ENCODE peak calls at places on chromosomes 5 and 9, in five cellular contexts. O, P, X, B and Y are unnamed samples.

GRCh38 chr5:168612996-168613395 is 33.8 kb upstream of the PANK3 start:
- DNase-seq in O (no peak), P (no peak), X (no peak), B (no peak), Y (no peak)

GRCh38 chr9:120755827-120756434 is 37.3 kb downstream of the FBXW2 start:
- DNase-seq in O (peak; percentile 71), P (peak; percentile 62), X (peak; percentile 77), B (no peak), Y (peak; percentile 54)

GRCh38 chr5:171600736-171601265 is 181.4 kb downstream of the FGF18 start:
- DNase-seq in O (no peak), P (no peak), X (no peak), B (peak; percentile 32), Y (no peak)

GRCh38 chr5:54889826-54890225 is 95.6 kb downstream of the ESM1 start:
- DNase-seq in O (no peak), P (no peak), X (no peak), B (no peak), Y (no peak)

GRCh38 chr9:14661421-14662059 is 31.7 kb downstream of the ZDHHC21 start:
- DNase-seq in O (peak; percentile 22), P (no peak), X (peak; percentile 54), B (no peak), Y (no peak)

GRCh38 chr9:111271481-111272080 is 58.4 kb downstream of the OR2K2 start:
- DNase-seq in O (no peak), P (no peak), X (no peak), B (no peak), Y (no peak)

GRCh38 chr5:159911349-159911748 is 4.9 kb upstream of the ADRA1B start:
- DNase-seq in O (no peak), P (no peak), X (no peak), B (no peak), Y (no peak)

GRCh38 chr9:113599647-113600476 is 136.3 kb downstream of the RGS3 start:
- DNase-seq in O (peak; percentile 85), P (no peak), X (peak; percentile 68), B (no peak), Y (no peak)

GRCh38 chr9:126428524-126429175 is 102.0 kb downstream of the MVB12B start:
- DNase-seq in O (no peak), P (no peak), X (no peak), B (no peak), Y (no peak)

GRCh38 chr5:80034962-80035821 is at the start of gene THBS4:
- DNase-seq in O (peak; percentile 76), P (no peak), X (peak; percentile 71), B (no peak), Y (no peak)

GRCh38 chr9:101307524-101308213 is 77.1 kb downstream of the BAAT start:
- DNase-seq in O (no peak), P (no peak), X (no peak), B (no peak), Y (no peak)

GRCh38 chr5:172678902-172679301 is 37.8 kb downstream of the NEURL1B start:
- DNase-seq in O (no peak), P (no peak), X (no peak), B (peak; percentile 76), Y (no peak)

GRCh38 chr9:109039539-109039938 is 26.2 kb upstream of the CTNNAL1 start:
- DNase-seq in O (no peak), P (no peak), X (no peak), B (no peak), Y (no peak)

GRCh38 chr9:83403864-83404263 is 134.3 kb downstream of the FRMD3 start:
- DNase-seq in O (no peak), P (no peak), X (peak; percentile 22), B (no peak), Y (no peak)

GRCh38 chr5:160467555-160468418 is 46.1 kb downstream of the PTTG1 start:
- DNase-seq in O (peak; percentile 22), P (peak; percentile 63), X (peak; percentile 71), B (peak; percentile 51), Y (peak; percentile 49)

GRCh38 chr5:65760504-65761275 is 38.7 kb downstream of the NLN start:
- DNase-seq in O (no peak), P (peak; percentile 39), X (no peak), B (peak; percentile 66), Y (peak; percentile 48)
- TF ChIP-seq CTCF in O (no peak), P (peak; percentile 74), X (no peak), B (peak; percentile 36), Y (peak; percentile 81)

GRCh38 chr5:88661870-88662207 is 221.1 kb downstream of the MEF2C start:
- DNase-seq in O (no peak), P (no peak), X (no peak), B (no peak), Y (no peak)
- H3K27me3 ChIP-seq in O (peaks cover 97% of the 10 kb centered on the region), P (peaks cover 60% of the 10 kb centered on the region), X (peaks cover 89% of the 10 kb centered on the region), B (no peaks in the 10 kb centered on the region), Y (peaks cover 97% of the 10 kb centered on the region)

GRCh38 chr5:53302524-53302923 is 177.9 kb upstream of the FST start:
- DNase-seq in O (no peak), P (no peak), X (no peak), B (no peak), Y (no peak)
- H3K27ac ChIP-seq in O (no peak overlapping the region), P (no peak overlapping the region), X (no peak overlapping the region), B (no peak overlapping the region), Y (no peak overlapping the region)

DNA sequence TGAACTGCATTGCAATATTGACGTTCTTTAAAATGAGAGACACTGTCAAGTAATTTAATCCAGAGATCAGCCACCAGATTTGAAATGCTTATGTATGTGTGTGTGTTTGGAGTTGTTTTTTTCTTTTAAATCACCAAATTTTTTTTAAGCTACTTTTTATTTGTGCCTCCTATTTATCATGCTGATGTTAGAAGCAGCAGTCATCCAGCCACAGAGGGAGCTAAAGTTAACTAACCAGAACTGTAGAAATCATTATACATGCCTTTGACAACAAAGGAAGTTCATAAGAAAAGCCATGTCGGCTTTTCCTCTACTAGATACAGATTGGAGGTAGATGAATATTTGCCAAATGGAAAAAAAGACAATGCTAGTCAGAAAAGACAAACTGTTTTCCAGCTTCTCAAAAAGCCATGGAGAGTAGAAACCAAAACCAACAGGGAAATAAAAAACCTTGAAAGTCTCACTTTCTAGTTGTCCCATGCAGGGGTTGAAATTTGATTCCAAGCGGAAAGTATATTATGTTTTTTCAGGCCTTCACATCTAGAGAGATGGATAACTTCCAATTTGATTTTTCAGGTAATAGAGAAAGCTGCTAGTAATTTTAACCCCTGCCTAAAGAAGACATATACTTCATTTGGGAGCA is 4.5 kb downstream of the PURA start:
- DNase-seq in O (no peak), P (no peak), X (peak; percentile 47), B (no peak), Y (no peak)
- TF ChIP-seq CTCF in O (no peak), P (no peak), X (peak; percentile 26), B (no peak), Y (no peak)

GRCh38 chr5:176664886-176665285 is 17.6 kb downstream of the TSPAN17 start:
- DNase-seq in O (peak; percentile 83), P (no peak), X (peak; percentile 43), B (no peak), Y (no peak)

GRCh38 chr5:176664479-176664878 is 17.2 kb downstream of the TSPAN17 start:
- DNase-seq in O (no peak), P (no peak), X (peak; percentile 40), B (no peak), Y (no peak)

GRCh38 chr5:176667637-176668036 is 20.4 kb downstream of the TSPAN17 start:
- DNase-seq in O (no peak), P (no peak), X (peak; percentile 30), B (no peak), Y (no peak)

GRCh38 chr5:176663566-176663965 is 16.3 kb downstream of the TSPAN17 start:
- DNase-seq in O (no peak), P (no peak), X (no peak), B (no peak), Y (no peak)

DNA sequence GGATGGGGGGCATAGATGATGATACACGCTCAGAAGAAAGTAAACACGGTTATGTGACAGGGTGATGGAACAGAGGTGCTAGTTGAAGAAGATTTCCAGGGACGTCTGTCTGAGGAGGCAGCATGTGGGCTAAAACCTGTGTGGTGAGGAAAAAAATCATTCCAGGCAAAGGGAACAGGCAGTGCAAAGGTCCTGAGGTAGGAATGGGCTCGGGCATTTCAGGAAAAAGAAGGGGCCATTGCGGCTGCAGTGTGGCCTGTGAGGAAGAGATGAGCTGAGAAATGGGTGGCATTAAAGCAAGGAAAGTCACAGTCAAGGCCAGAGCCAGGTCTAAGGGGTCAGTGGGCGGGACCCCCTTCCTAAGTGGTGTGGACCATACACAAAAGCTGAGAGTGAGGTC is 18.2 kb downstream of the TSPAN17 start:
- DNase-seq in O (no peak), P (no peak), X (no peak), B (no peak), Y (no peak)
- H3K27me3 ChIP-seq in O (no peaks in the 10 kb centered on the region), P (no peaks in the 10 kb centered on the region), X (no peaks in the 10 kb centered on the region), B (no peaks in the 10 kb centered on the region), Y (no peaks in the 10 kb centered on the region)

DNA sequence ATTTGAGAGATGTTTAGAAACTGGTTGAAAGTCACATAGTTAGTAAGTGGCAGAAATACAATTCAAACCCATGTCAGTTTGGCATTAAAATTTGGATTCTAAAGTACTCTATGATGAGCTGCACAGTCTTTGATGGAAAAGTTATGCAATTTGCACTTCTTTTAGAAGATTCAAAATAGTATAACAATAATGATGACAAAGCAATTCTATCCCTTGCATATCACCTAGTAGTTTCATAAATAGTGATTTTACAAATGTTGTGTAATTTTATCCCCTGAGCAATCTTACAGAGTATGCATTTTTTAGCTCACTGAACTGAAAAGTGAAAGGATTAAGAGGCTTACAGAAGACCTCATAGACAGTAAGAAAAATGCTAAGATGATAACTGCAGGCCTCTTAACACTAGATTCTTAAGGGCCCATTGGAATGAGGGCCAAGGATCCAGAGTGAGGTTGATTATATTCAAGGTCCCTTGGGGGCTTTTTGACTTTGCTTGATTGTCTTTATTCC is 3.7 kb downstream of the C5orf46 start:
- DNase-seq in O (no peak), P (no peak), X (no peak), B (no peak), Y (no peak)
- H3K27ac ChIP-seq in O (no peak overlapping the region), P (no peak overlapping the region), X (no peak overlapping the region), B (no peak overlapping the region), Y (no peak overlapping the region)

DNA sequence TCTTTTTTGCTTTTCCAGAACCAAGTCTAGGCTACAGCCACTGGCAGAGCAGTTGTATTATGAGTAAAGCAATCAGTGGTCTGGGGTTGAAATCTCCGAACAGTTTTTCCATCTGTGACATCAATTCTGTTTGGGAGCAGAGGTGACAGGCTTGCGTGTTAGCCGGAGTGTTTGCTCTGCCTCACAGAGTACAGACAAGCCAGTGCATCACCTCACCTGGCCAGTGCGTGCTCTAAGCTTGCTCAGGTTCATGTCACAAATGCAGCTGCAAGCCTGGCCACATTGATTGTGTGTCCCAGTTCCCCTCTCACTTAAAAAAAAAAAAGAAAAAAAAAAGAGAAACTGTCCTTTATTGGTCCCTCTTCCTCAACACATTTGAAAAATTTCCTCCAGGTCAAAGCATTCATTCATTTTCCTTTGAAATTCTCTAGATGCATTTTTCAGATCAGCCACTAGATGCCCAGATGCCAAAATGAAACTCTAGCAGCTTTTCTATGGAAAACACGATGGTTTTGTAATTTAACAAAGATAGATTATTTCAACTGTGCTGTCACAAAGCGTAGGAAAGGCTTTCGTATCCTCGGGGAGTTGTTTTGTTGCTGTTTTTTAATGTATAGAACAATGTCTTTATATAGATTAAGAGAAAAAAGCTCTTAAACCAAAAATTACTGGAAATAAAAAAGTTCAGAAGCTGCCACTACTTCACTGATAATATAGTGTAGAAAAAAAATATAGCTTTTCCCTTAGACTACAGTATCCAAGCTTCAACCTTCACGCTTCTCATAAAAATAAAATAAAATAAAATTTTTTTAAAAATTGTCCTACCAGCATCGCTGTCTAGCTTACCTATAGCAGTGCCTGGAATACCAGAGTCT is 585.5 kb downstream of the TLE1 start:
- DNase-seq in O (no peak), P (no peak), X (no peak), B (no peak), Y (no peak)
- TF ChIP-seq CTCF in O (peak; percentile 36), P (no peak), X (no peak), B (peak; percentile 22), Y (no peak)